ENCODE peak calls at places on chromosome 3, in four cellular contexts. One of them, this sample, is unnamed. For H3K4me1 and H3K27me3, the result is how much of the 10 kb centered on the place peaks cover.

GRCh38 chr3:180704532-180704931 is 25.2 kb upstream of the CCDC39 start:
- ATAC-seq in upper lobe of left lung: no peak
- ATAC-seq in naive thymus-derived CD4-positive, alpha-beta T cell: no peak
- ATAC-seq in HepG2: no peak
- ATAC-seq in this sample: no peak

GRCh38 chr3:11565072-11565471 is 78.6 kb downstream of the VGLL4 start:
- ATAC-seq in naive thymus-derived CD4-positive, alpha-beta T cell: no peak
- ATAC-seq in HepG2: no peak
- ATAC-seq in upper lobe of left lung: no peak
- ATAC-seq in this sample: no peak

GRCh38 chr3:60423556-60423955 is 827.7 kb downstream of the FHIT start:
- ATAC-seq in naive thymus-derived CD4-positive, alpha-beta T cell: no peak
- ATAC-seq in HepG2: no peak
- ATAC-seq in upper lobe of left lung: no peak
- ATAC-seq in this sample: no peak

GRCh38 chr3:50275996-50276761 is 2.7 kb upstream of the LSMEM2 start:
- ATAC-seq in HepG2: no peak
- ATAC-seq in upper lobe of left lung: no peak
- ATAC-seq in naive thymus-derived CD4-positive, alpha-beta T cell: peak
- ATAC-seq in this sample: no peak

GRCh38 chr3:177979684-177980083 is 556.6 kb upstream of the KCNMB2 start:
- ATAC-seq in naive thymus-derived CD4-positive, alpha-beta T cell: no peak
- ATAC-seq in upper lobe of left lung: no peak
- ATAC-seq in HepG2: no peak
- ATAC-seq in this sample: no peak

GRCh38 chr3:29771602-29772001 is 490.7 kb downstream of the RBMS3 start:
- ATAC-seq in upper lobe of left lung: no peak
- ATAC-seq in HepG2: no peak
- ATAC-seq in naive thymus-derived CD4-positive, alpha-beta T cell: no peak
- ATAC-seq in this sample: no peak

GRCh38 chr3:48318831-48319512 is 14.5 kb downstream of the SPINK8 start:
- ATAC-seq in upper lobe of left lung: no peak
- ATAC-seq in HepG2: no peak
- ATAC-seq in naive thymus-derived CD4-positive, alpha-beta T cell: no peak
- ATAC-seq in this sample: no peak

GRCh38 chr3:125644036-125645025 is 49.0 kb upstream of the OSBPL11 start:
- ATAC-seq in upper lobe of left lung: peak
- ATAC-seq in HepG2: peak
- ATAC-seq in naive thymus-derived CD4-positive, alpha-beta T cell: peak
- ATAC-seq in this sample: peak

GRCh38 chr3:22861426-22861825 is 341.7 kb upstream of the UBE2E2 start:
- ATAC-seq in upper lobe of left lung: no peak
- ATAC-seq in naive thymus-derived CD4-positive, alpha-beta T cell: no peak
- ATAC-seq in HepG2: no peak
- ATAC-seq in this sample: no peak

GRCh38 chr3:8460815-8461482 is 40.7 kb upstream of the LMCD1 start:
- ATAC-seq in HepG2: no peak
- ATAC-seq in naive thymus-derived CD4-positive, alpha-beta T cell: no peak
- ATAC-seq in upper lobe of left lung: no peak
- ATAC-seq in this sample: no peak

GRCh38 chr3:140695361-140696061 is 17.6 kb downstream of the TRIM42 start:
- ATAC-seq in HepG2: no peak
- ATAC-seq in upper lobe of left lung: no peak
- ATAC-seq in naive thymus-derived CD4-positive, alpha-beta T cell: no peak
- ATAC-seq in this sample: no peak

GRCh38 chr3:141312359-141313090 is 55.8 kb upstream of the ZBTB38 start:
- ATAC-seq in upper lobe of left lung: no peak
- ATAC-seq in naive thymus-derived CD4-positive, alpha-beta T cell: no peak
- ATAC-seq in HepG2: no peak
- ATAC-seq in this sample: no peak

GRCh38 chr3:24457719-24458118 is 36.9 kb downstream of the THRB start:
- ATAC-seq in naive thymus-derived CD4-positive, alpha-beta T cell: no peak
- ATAC-seq in HepG2: peak
- ATAC-seq in upper lobe of left lung: no peak
- ATAC-seq in this sample: no peak

GRCh38 chr3:69767571-69767970 is 28.3 kb downstream of the MITF start:
- ATAC-seq in naive thymus-derived CD4-positive, alpha-beta T cell: no peak
- ATAC-seq in HepG2: no peak
- ATAC-seq in upper lobe of left lung: peak
- ATAC-seq in this sample: peak

GRCh38 chr3:119409844-119410243 is 53.6 kb downstream of the TMEM39A start:
- ATAC-seq in upper lobe of left lung: no peak
- ATAC-seq in HepG2: no peak
- ATAC-seq in naive thymus-derived CD4-positive, alpha-beta T cell: no peak
- ATAC-seq in this sample: no peak

GRCh38 chr3:104069114-104069513 is 1297.6 kb upstream of the ALCAM start:
- ATAC-seq in naive thymus-derived CD4-positive, alpha-beta T cell: no peak
- ATAC-seq in upper lobe of left lung: no peak
- ATAC-seq in HepG2: no peak
- ATAC-seq in this sample: no peak

GRCh38 chr3:125045965-125046364 is 9.8 kb downstream of the HEG1 start:
- ATAC-seq in HepG2: no peak
- ATAC-seq in upper lobe of left lung: peak
- ATAC-seq in naive thymus-derived CD4-positive, alpha-beta T cell: no peak
- ATAC-seq in this sample: no peak

GRCh38 chr3:182731764-182732163 is 61.5 kb upstream of the ATP11B start:
- ATAC-seq in upper lobe of left lung: no peak
- ATAC-seq in naive thymus-derived CD4-positive, alpha-beta T cell: no peak
- ATAC-seq in HepG2: no peak
- ATAC-seq in this sample: no peak

GRCh38 chr3:137764563-137765309 is 621 bp downstream of the SOX14 start:
- ATAC-seq in upper lobe of left lung: no peak
- ATAC-seq in naive thymus-derived CD4-positive, alpha-beta T cell: no peak
- ATAC-seq in HepG2: no peak
- ATAC-seq in this sample: no peak

GRCh38 chr3:137764001-137764433 is at the start of gene SOX14:
- ATAC-seq in HepG2: peak
- ATAC-seq in upper lobe of left lung: no peak
- ATAC-seq in naive thymus-derived CD4-positive, alpha-beta T cell: no peak
- ATAC-seq in this sample: no peak

GRCh38 chr3:137766069-137766960 is 2.2 kb downstream of the SOX14 start:
- ATAC-seq in HepG2: no peak
- ATAC-seq in upper lobe of left lung: no peak
- ATAC-seq in naive thymus-derived CD4-positive, alpha-beta T cell: no peak
- ATAC-seq in this sample: no peak

GRCh38 chr3:137763594-137763938 is 549 bp upstream of the SOX14 start:
- ATAC-seq in naive thymus-derived CD4-positive, alpha-beta T cell: no peak
- ATAC-seq in upper lobe of left lung: no peak
- ATAC-seq in HepG2: no peak
- ATAC-seq in this sample: no peak

GRCh38 chr3:137765310-137766033 is 1.4 kb downstream of the SOX14 start:
- ATAC-seq in HepG2: no peak
- ATAC-seq in upper lobe of left lung: no peak
- ATAC-seq in naive thymus-derived CD4-positive, alpha-beta T cell: peak
- ATAC-seq in this sample: no peak
- H3K4me1 ChIP-seq in HepG2: under half
- H3K4me1 ChIP-seq in upper lobe of left lung: under half
- H3K4me1 ChIP-seq in naive thymus-derived CD4-positive, alpha-beta T cell: under half
- H3K4me1 ChIP-seq in this sample: under half

GRCh38 chr3:196963309-196963953 is 5.2 kb downstream of the PIGZ start:
- ATAC-seq in upper lobe of left lung: no peak
- ATAC-seq in HepG2: no peak
- ATAC-seq in naive thymus-derived CD4-positive, alpha-beta T cell: no peak
- ATAC-seq in this sample: no peak

GRCh38 chr3:196965112-196965803 is 3.4 kb downstream of the PIGZ start:
- ATAC-seq in naive thymus-derived CD4-positive, alpha-beta T cell: no peak
- ATAC-seq in HepG2: no peak
- ATAC-seq in upper lobe of left lung: no peak
- ATAC-seq in this sample: no peak

GRCh38 chr3:196967412-196968232 is 1.0 kb downstream of the PIGZ start:
- ATAC-seq in upper lobe of left lung: no peak
- ATAC-seq in naive thymus-derived CD4-positive, alpha-beta T cell: no peak
- ATAC-seq in HepG2: no peak
- ATAC-seq in this sample: no peak

GRCh38 chr3:196966526-196967401 is 1.9 kb downstream of the PIGZ start:
- ATAC-seq in HepG2: no peak
- ATAC-seq in naive thymus-derived CD4-positive, alpha-beta T cell: no peak
- ATAC-seq in upper lobe of left lung: no peak
- ATAC-seq in this sample: no peak

DNA sequence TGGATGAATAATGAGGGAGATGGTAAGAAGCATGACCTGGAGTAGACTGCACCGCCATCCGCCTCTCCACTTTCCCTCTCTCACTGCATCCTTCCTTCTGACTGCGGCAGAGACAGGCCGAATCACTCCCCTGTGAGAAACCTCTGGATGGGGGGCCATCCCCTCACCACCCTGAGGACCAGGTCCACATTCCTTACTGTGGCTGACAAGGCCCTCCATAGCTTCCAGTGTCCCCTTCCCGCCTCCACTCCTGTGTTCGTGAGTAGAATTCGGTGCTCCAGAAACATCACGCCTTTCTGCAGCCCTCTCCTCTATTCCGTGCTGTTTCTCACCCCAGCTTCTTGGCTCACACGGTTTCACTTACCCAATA is 2.8 kb downstream of the PIGZ start:
- ATAC-seq in upper lobe of left lung: no peak
- ATAC-seq in HepG2: no peak
- ATAC-seq in naive thymus-derived CD4-positive, alpha-beta T cell: no peak
- ATAC-seq in this sample: no peak
- H3K27me3 ChIP-seq in upper lobe of left lung: under half
- H3K27me3 ChIP-seq in HepG2: under half
- H3K27me3 ChIP-seq in naive thymus-derived CD4-positive, alpha-beta T cell: under half
- H3K27me3 ChIP-seq in this sample: under half

GRCh38 chr3:42032693-42033349 is 58.3 kb upstream of the TRAK1 start:
- ATAC-seq in naive thymus-derived CD4-positive, alpha-beta T cell: no peak
- ATAC-seq in HepG2: peak
- ATAC-seq in upper lobe of left lung: peak
- ATAC-seq in this sample: peak
- H3K4me1 ChIP-seq in naive thymus-derived CD4-positive, alpha-beta T cell: under half
- H3K4me1 ChIP-seq in HepG2: half or more
- H3K4me1 ChIP-seq in upper lobe of left lung: half or more
- H3K4me1 ChIP-seq in this sample: half or more

GRCh38 chr3:149635396-149635795 is 22.4 kb downstream of the WWTR1 start:
- ATAC-seq in naive thymus-derived CD4-positive, alpha-beta T cell: no peak
- ATAC-seq in upper lobe of left lung: no peak
- ATAC-seq in HepG2: no peak
- ATAC-seq in this sample: no peak

GRCh38 chr3:149643482-149643798 is 14.4 kb downstream of the WWTR1 start:
- ATAC-seq in HepG2: no peak
- ATAC-seq in naive thymus-derived CD4-positive, alpha-beta T cell: no peak
- ATAC-seq in upper lobe of left lung: no peak
- ATAC-seq in this sample: no peak

GRCh38 chr3:149641011-149641728 is 16.7 kb downstream of the WWTR1 start:
- ATAC-seq in upper lobe of left lung: peak
- ATAC-seq in naive thymus-derived CD4-positive, alpha-beta T cell: no peak
- ATAC-seq in HepG2: peak
- ATAC-seq in this sample: no peak

GRCh38 chr3:149638401-149639092 is 19.3 kb downstream of the WWTR1 start:
- ATAC-seq in HepG2: no peak
- ATAC-seq in naive thymus-derived CD4-positive, alpha-beta T cell: no peak
- ATAC-seq in upper lobe of left lung: peak
- ATAC-seq in this sample: peak

DNA sequence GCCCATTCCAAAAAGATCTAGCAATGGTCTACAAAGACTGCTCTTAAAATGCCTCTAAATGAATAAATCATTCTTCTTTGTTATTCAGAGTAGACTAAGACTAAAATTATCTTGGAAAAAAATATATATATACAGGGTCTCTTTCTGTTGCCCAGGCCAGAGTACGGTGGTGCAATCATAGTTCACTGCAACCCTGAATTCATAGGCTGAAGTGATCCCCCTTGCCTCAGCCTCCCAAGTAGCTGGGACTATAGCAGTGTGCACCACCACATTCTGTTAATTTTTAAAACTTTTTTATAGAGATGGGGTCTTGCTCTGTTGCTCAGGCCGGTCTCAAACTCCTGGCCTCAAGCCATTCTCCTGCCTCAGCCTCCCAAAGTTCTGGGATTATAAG is 18.7 kb downstream of the WWTR1 start:
- ATAC-seq in naive thymus-derived CD4-positive, alpha-beta T cell: no peak
- ATAC-seq in upper lobe of left lung: peak
- ATAC-seq in HepG2: no peak
- ATAC-seq in this sample: peak
- H3K27me3 ChIP-seq in naive thymus-derived CD4-positive, alpha-beta T cell: under half
- H3K27me3 ChIP-seq in upper lobe of left lung: under half
- H3K27me3 ChIP-seq in HepG2: under half
- H3K27me3 ChIP-seq in this sample: under half

DNA sequence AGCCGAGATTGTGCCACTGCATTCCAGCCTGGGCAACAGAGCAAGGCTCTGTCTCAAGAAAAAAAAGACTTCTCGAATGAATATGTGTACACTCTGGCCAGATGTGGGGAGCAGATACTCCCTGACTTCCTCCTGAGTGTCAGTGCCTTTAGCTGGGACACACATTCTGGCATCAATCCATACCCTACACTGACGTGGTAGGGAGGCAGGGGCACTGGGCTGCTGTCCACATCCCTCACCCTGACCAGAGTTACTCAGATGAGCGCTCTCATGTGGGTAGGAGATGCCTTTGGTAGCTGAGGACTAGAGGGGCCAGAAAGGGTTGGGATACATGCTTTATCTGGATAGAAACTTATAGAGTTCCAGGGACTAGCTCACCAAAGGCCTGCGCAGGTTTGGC is 15.6 kb downstream of the LIMD1 start:
- ATAC-seq in naive thymus-derived CD4-positive, alpha-beta T cell: no peak
- ATAC-seq in upper lobe of left lung: no peak
- ATAC-seq in HepG2: no peak
- ATAC-seq in this sample: no peak
- H3K4me1 ChIP-seq in naive thymus-derived CD4-positive, alpha-beta T cell: under half
- H3K4me1 ChIP-seq in upper lobe of left lung: half or more
- H3K4me1 ChIP-seq in HepG2: under half
- H3K4me1 ChIP-seq in this sample: half or more

GRCh38 chr3:172438181-172438580 is 10.1 kb downstream of the GHSR start:
- ATAC-seq in upper lobe of left lung: no peak
- ATAC-seq in HepG2: no peak
- ATAC-seq in naive thymus-derived CD4-positive, alpha-beta T cell: no peak
- ATAC-seq in this sample: no peak

GRCh38 chr3:172437713-172438112 is 10.5 kb downstream of the GHSR start:
- ATAC-seq in HepG2: no peak
- ATAC-seq in upper lobe of left lung: no peak
- ATAC-seq in naive thymus-derived CD4-positive, alpha-beta T cell: no peak
- ATAC-seq in this sample: no peak
- H3K27me3 ChIP-seq in HepG2: under half
- H3K27me3 ChIP-seq in upper lobe of left lung: under half
- H3K27me3 ChIP-seq in naive thymus-derived CD4-positive, alpha-beta T cell: under half
- H3K27me3 ChIP-seq in this sample: under half

GRCh38 chr3:63168179-63168578 is 109.9 kb upstream of the SYNPR start:
- ATAC-seq in upper lobe of left lung: no peak
- ATAC-seq in HepG2: no peak
- ATAC-seq in naive thymus-derived CD4-positive, alpha-beta T cell: no peak
- ATAC-seq in this sample: no peak

DNA sequence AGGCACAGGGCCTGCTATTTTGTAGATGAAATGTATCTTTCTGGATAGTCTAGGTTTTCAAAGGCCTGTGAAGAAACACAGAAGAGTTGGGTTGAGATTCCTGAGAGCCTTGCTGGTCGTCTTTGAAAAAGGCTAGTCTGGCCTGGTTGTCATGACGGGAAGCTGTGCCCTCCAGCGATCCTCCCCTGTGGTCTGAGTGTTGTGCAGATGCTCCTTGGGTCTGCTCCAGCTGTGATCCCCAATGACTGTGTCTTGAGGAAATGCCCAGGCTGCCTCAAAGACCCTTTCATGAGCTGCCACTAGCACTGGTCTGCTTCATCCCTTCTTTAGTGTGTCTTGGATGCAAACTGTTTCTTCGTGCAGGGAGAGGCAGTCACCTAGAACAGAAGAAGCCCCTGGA is 111.0 kb upstream of the SYNPR start:
- ATAC-seq in upper lobe of left lung: no peak
- ATAC-seq in naive thymus-derived CD4-positive, alpha-beta T cell: no peak
- ATAC-seq in HepG2: no peak
- ATAC-seq in this sample: no peak
- H3K4me1 ChIP-seq in upper lobe of left lung: under half
- H3K4me1 ChIP-seq in naive thymus-derived CD4-positive, alpha-beta T cell: under half
- H3K4me1 ChIP-seq in HepG2: under half
- H3K4me1 ChIP-seq in this sample: under half

This sample was measured in gastroesophageal sphincter.